ENCODE peak calls at places on chromosomes 6 and 20, in nine cellular contexts. One of them, this sample, is unnamed.

GRCh38 chr20:8050117-8050837 is 30.7 kb upstream of the TMX4 start:
- DNase-seq in dermis blood vessel endothelial cell: peak
- DNase-seq in fibroblast of villous mesenchyme: no peak
- DNase-seq in body of pancreas: no peak
- DNase-seq in GM12892: no peak
- DNase-seq in amygdala: no peak
- DNase-seq in activated naive CD4-positive, alpha-beta T cell treated with anti-CD3 and anti-CD28 coated beads, Interleukin-2, amount 10 ng/mL, durations not matched to agents 7 days and 5 days: no peak
- DNase-seq in nephron progenitor cell: no peak
- DNase-seq in PC-3: no peak
- DNase-seq in this sample: no peak

GRCh38 chr6:32852844-32853540 is 512 bp downstream of the TAP1 start:
- DNase-seq in nephron progenitor cell: peak
- DNase-seq in fibroblast of villous mesenchyme: peak
- DNase-seq in GM12892: peak
- DNase-seq in body of pancreas: peak
- DNase-seq in activated naive CD4-positive, alpha-beta T cell treated with anti-CD3 and anti-CD28 coated beads, Interleukin-2, amount 10 ng/mL, durations not matched to agents 7 days and 5 days: peak
- DNase-seq in dermis blood vessel endothelial cell: peak
- DNase-seq in PC-3: peak
- DNase-seq in amygdala: peak
- DNase-seq in this sample: no peak

GRCh38 chr20:62818592-62819493 is 2.0 kb downstream of the COL9A3 start:
- DNase-seq in fibroblast of villous mesenchyme: peak
- DNase-seq in body of pancreas: peak
- DNase-seq in dermis blood vessel endothelial cell: peak
- DNase-seq in GM12892: no peak
- DNase-seq in PC-3: no peak
- DNase-seq in activated naive CD4-positive, alpha-beta T cell treated with anti-CD3 and anti-CD28 coated beads, Interleukin-2, amount 10 ng/mL, durations not matched to agents 7 days and 5 days: no peak
- DNase-seq in nephron progenitor cell: peak
- DNase-seq in amygdala: peak
- DNase-seq in this sample: no peak

GRCh38 chr6:99604161-99605073 is 2.2 kb upstream of the PRDM13 start:
- DNase-seq in activated naive CD4-positive, alpha-beta T cell treated with anti-CD3 and anti-CD28 coated beads, Interleukin-2, amount 10 ng/mL, durations not matched to agents 7 days and 5 days: no peak
- DNase-seq in body of pancreas: no peak
- DNase-seq in nephron progenitor cell: peak
- DNase-seq in fibroblast of villous mesenchyme: no peak
- DNase-seq in GM12892: no peak
- DNase-seq in PC-3: no peak
- DNase-seq in amygdala: no peak
- DNase-seq in dermis blood vessel endothelial cell: no peak
- DNase-seq in this sample: no peak

GRCh38 chr20:64194269-64194668 is 30.0 kb downstream of the MYT1 start:
- DNase-seq in fibroblast of villous mesenchyme: no peak
- DNase-seq in body of pancreas: no peak
- DNase-seq in amygdala: no peak
- DNase-seq in GM12892: no peak
- DNase-seq in activated naive CD4-positive, alpha-beta T cell treated with anti-CD3 and anti-CD28 coated beads, Interleukin-2, amount 10 ng/mL, durations not matched to agents 7 days and 5 days: no peak
- DNase-seq in nephron progenitor cell: no peak
- DNase-seq in PC-3: no peak
- DNase-seq in dermis blood vessel endothelial cell: no peak
- DNase-seq in this sample: no peak

GRCh38 chr6:1949533-1949932 is 295.9 kb downstream of the GMDS start:
- DNase-seq in GM12892: no peak
- DNase-seq in activated naive CD4-positive, alpha-beta T cell treated with anti-CD3 and anti-CD28 coated beads, Interleukin-2, amount 10 ng/mL, durations not matched to agents 7 days and 5 days: no peak
- DNase-seq in body of pancreas: no peak
- DNase-seq in dermis blood vessel endothelial cell: no peak
- DNase-seq in PC-3: peak
- DNase-seq in nephron progenitor cell: no peak
- DNase-seq in fibroblast of villous mesenchyme: peak
- DNase-seq in amygdala: no peak
- DNase-seq in this sample: peak

GRCh38 chr6:17107768-17108325 is 6.0 kb downstream of the STMND1 start:
- DNase-seq in body of pancreas: no peak
- DNase-seq in amygdala: no peak
- DNase-seq in nephron progenitor cell: no peak
- DNase-seq in activated naive CD4-positive, alpha-beta T cell treated with anti-CD3 and anti-CD28 coated beads, Interleukin-2, amount 10 ng/mL, durations not matched to agents 7 days and 5 days: no peak
- DNase-seq in GM12892: no peak
- DNase-seq in dermis blood vessel endothelial cell: no peak
- DNase-seq in PC-3: no peak
- DNase-seq in fibroblast of villous mesenchyme: peak
- DNase-seq in this sample: no peak

GRCh38 chr20:6769953-6770831 is 2.7 kb downstream of the BMP2 start:
- DNase-seq in dermis blood vessel endothelial cell: peak
- DNase-seq in activated naive CD4-positive, alpha-beta T cell treated with anti-CD3 and anti-CD28 coated beads, Interleukin-2, amount 10 ng/mL, durations not matched to agents 7 days and 5 days: no peak
- DNase-seq in GM12892: no peak
- DNase-seq in body of pancreas: peak
- DNase-seq in fibroblast of villous mesenchyme: peak
- DNase-seq in nephron progenitor cell: peak
- DNase-seq in PC-3: no peak
- DNase-seq in amygdala: no peak
- DNase-seq in this sample: peak

GRCh38 chr6:36852481-36853147 is 13.4 kb upstream of the CPNE5 start:
- DNase-seq in nephron progenitor cell: no peak
- DNase-seq in GM12892: no peak
- DNase-seq in fibroblast of villous mesenchyme: peak
- DNase-seq in body of pancreas: no peak
- DNase-seq in amygdala: no peak
- DNase-seq in dermis blood vessel endothelial cell: peak
- DNase-seq in activated naive CD4-positive, alpha-beta T cell treated with anti-CD3 and anti-CD28 coated beads, Interleukin-2, amount 10 ng/mL, durations not matched to agents 7 days and 5 days: no peak
- DNase-seq in PC-3: peak
- DNase-seq in this sample: no peak

GRCh38 chr6:47044418-47044817 is 2.3 kb upstream of the ADGRF1 start:
- DNase-seq in PC-3: peak
- DNase-seq in dermis blood vessel endothelial cell: peak
- DNase-seq in fibroblast of villous mesenchyme: no peak
- DNase-seq in amygdala: no peak
- DNase-seq in activated naive CD4-positive, alpha-beta T cell treated with anti-CD3 and anti-CD28 coated beads, Interleukin-2, amount 10 ng/mL, durations not matched to agents 7 days and 5 days: no peak
- DNase-seq in body of pancreas: no peak
- DNase-seq in nephron progenitor cell: no peak
- DNase-seq in GM12892: no peak
- DNase-seq in this sample: peak

GRCh38 chr20:362271-363254 is 15.7 kb downstream of the NRSN2 start:
- DNase-seq in fibroblast of villous mesenchyme: peak
- DNase-seq in nephron progenitor cell: no peak
- DNase-seq in dermis blood vessel endothelial cell: peak
- DNase-seq in PC-3: peak
- DNase-seq in GM12892: no peak
- DNase-seq in activated naive CD4-positive, alpha-beta T cell treated with anti-CD3 and anti-CD28 coated beads, Interleukin-2, amount 10 ng/mL, durations not matched to agents 7 days and 5 days: peak
- DNase-seq in body of pancreas: peak
- DNase-seq in amygdala: peak
- DNase-seq in this sample: peak

GRCh38 chr6:110682460-110682853 is 132.8 kb downstream of the CDK19 start:
- DNase-seq in amygdala: peak
- DNase-seq in activated naive CD4-positive, alpha-beta T cell treated with anti-CD3 and anti-CD28 coated beads, Interleukin-2, amount 10 ng/mL, durations not matched to agents 7 days and 5 days: peak
- DNase-seq in fibroblast of villous mesenchyme: peak
- DNase-seq in body of pancreas: peak
- DNase-seq in PC-3: peak
- DNase-seq in dermis blood vessel endothelial cell: peak
- DNase-seq in nephron progenitor cell: peak
- DNase-seq in GM12892: no peak
- DNase-seq in this sample: peak

GRCh38 chr6:38035478-38035877 is 216.0 kb downstream of the ZFAND3 start:
- DNase-seq in amygdala: no peak
- DNase-seq in dermis blood vessel endothelial cell: no peak
- DNase-seq in PC-3: peak
- DNase-seq in nephron progenitor cell: no peak
- DNase-seq in body of pancreas: no peak
- DNase-seq in fibroblast of villous mesenchyme: peak
- DNase-seq in activated naive CD4-positive, alpha-beta T cell treated with anti-CD3 and anti-CD28 coated beads, Interleukin-2, amount 10 ng/mL, durations not matched to agents 7 days and 5 days: no peak
- DNase-seq in GM12892: no peak
- DNase-seq in this sample: no peak

GRCh38 chr6:136767583-136768307 is 24.5 kb downstream of the MAP3K5 start:
- DNase-seq in amygdala: no peak
- DNase-seq in dermis blood vessel endothelial cell: no peak
- DNase-seq in fibroblast of villous mesenchyme: peak
- DNase-seq in PC-3: no peak
- DNase-seq in GM12892: no peak
- DNase-seq in body of pancreas: no peak
- DNase-seq in nephron progenitor cell: no peak
- DNase-seq in activated naive CD4-positive, alpha-beta T cell treated with anti-CD3 and anti-CD28 coated beads, Interleukin-2, amount 10 ng/mL, durations not matched to agents 7 days and 5 days: no peak
- DNase-seq in this sample: no peak

GRCh38 chr6:147131728-147132127 is 72.5 kb upstream of the STXBP5 start:
- DNase-seq in GM12892: no peak
- DNase-seq in body of pancreas: no peak
- DNase-seq in activated naive CD4-positive, alpha-beta T cell treated with anti-CD3 and anti-CD28 coated beads, Interleukin-2, amount 10 ng/mL, durations not matched to agents 7 days and 5 days: no peak
- DNase-seq in dermis blood vessel endothelial cell: no peak
- DNase-seq in amygdala: no peak
- DNase-seq in fibroblast of villous mesenchyme: peak
- DNase-seq in PC-3: no peak
- DNase-seq in nephron progenitor cell: no peak
- DNase-seq in this sample: no peak

GRCh38 chr6:145813285-145814034 is 1.1 kb downstream of the FBXO30 start:
- DNase-seq in PC-3: peak
- DNase-seq in activated naive CD4-positive, alpha-beta T cell treated with anti-CD3 and anti-CD28 coated beads, Interleukin-2, amount 10 ng/mL, durations not matched to agents 7 days and 5 days: no peak
- DNase-seq in dermis blood vessel endothelial cell: peak
- DNase-seq in body of pancreas: no peak
- DNase-seq in fibroblast of villous mesenchyme: peak
- DNase-seq in amygdala: no peak
- DNase-seq in GM12892: no peak
- DNase-seq in nephron progenitor cell: no peak
- DNase-seq in this sample: no peak

GRCh38 chr6:56683882-56684281 is 41.2 kb upstream of the DST start:
- DNase-seq in GM12892: no peak
- DNase-seq in dermis blood vessel endothelial cell: peak
- DNase-seq in activated naive CD4-positive, alpha-beta T cell treated with anti-CD3 and anti-CD28 coated beads, Interleukin-2, amount 10 ng/mL, durations not matched to agents 7 days and 5 days: no peak
- DNase-seq in fibroblast of villous mesenchyme: peak
- DNase-seq in amygdala: no peak
- DNase-seq in body of pancreas: peak
- DNase-seq in PC-3: peak
- DNase-seq in nephron progenitor cell: no peak
- DNase-seq in this sample: peak

GRCh38 chr20:4256886-4257285 is 241.5 kb upstream of the RNF24 start:
- DNase-seq in activated naive CD4-positive, alpha-beta T cell treated with anti-CD3 and anti-CD28 coated beads, Interleukin-2, amount 10 ng/mL, durations not matched to agents 7 days and 5 days: no peak
- DNase-seq in dermis blood vessel endothelial cell: peak
- DNase-seq in GM12892: no peak
- DNase-seq in PC-3: no peak
- DNase-seq in amygdala: peak
- DNase-seq in fibroblast of villous mesenchyme: no peak
- DNase-seq in body of pancreas: no peak
- DNase-seq in nephron progenitor cell: no peak
- DNase-seq in this sample: no peak

GRCh38 chr20:61387204-61387958 is 135.3 kb downstream of the CDH4 start:
- DNase-seq in nephron progenitor cell: peak
- DNase-seq in amygdala: peak
- DNase-seq in PC-3: no peak
- DNase-seq in fibroblast of villous mesenchyme: peak
- DNase-seq in GM12892: no peak
- DNase-seq in activated naive CD4-positive, alpha-beta T cell treated with anti-CD3 and anti-CD28 coated beads, Interleukin-2, amount 10 ng/mL, durations not matched to agents 7 days and 5 days: no peak
- DNase-seq in dermis blood vessel endothelial cell: peak
- DNase-seq in body of pancreas: peak
- DNase-seq in this sample: no peak

GRCh38 chr6:111427341-111428116 is 55.5 kb downstream of the REV3L start:
- DNase-seq in body of pancreas: no peak
- DNase-seq in dermis blood vessel endothelial cell: peak
- DNase-seq in nephron progenitor cell: no peak
- DNase-seq in activated naive CD4-positive, alpha-beta T cell treated with anti-CD3 and anti-CD28 coated beads, Interleukin-2, amount 10 ng/mL, durations not matched to agents 7 days and 5 days: peak
- DNase-seq in amygdala: no peak
- DNase-seq in GM12892: no peak
- DNase-seq in PC-3: peak
- DNase-seq in fibroblast of villous mesenchyme: peak
- DNase-seq in this sample: peak

GRCh38 chr20:23415958-23416583 is 5.2 kb downstream of the NAPB start:
- DNase-seq in nephron progenitor cell: no peak
- DNase-seq in body of pancreas: no peak
- DNase-seq in PC-3: no peak
- DNase-seq in GM12892: no peak
- DNase-seq in fibroblast of villous mesenchyme: no peak
- DNase-seq in activated naive CD4-positive, alpha-beta T cell treated with anti-CD3 and anti-CD28 coated beads, Interleukin-2, amount 10 ng/mL, durations not matched to agents 7 days and 5 days: no peak
- DNase-seq in dermis blood vessel endothelial cell: no peak
- DNase-seq in amygdala: no peak
- DNase-seq in this sample: no peak

GRCh38 chr6:43990627-43991619 is 136.3 kb downstream of the MRPL14 start:
- DNase-seq in amygdala: no peak
- DNase-seq in PC-3: no peak
- DNase-seq in nephron progenitor cell: no peak
- DNase-seq in activated naive CD4-positive, alpha-beta T cell treated with anti-CD3 and anti-CD28 coated beads, Interleukin-2, amount 10 ng/mL, durations not matched to agents 7 days and 5 days: no peak
- DNase-seq in dermis blood vessel endothelial cell: no peak
- DNase-seq in fibroblast of villous mesenchyme: peak
- DNase-seq in GM12892: no peak
- DNase-seq in body of pancreas: peak
- DNase-seq in this sample: no peak

GRCh38 chr6:49892280-49892679 is 25.9 kb upstream of the CRISP1 start:
- DNase-seq in nephron progenitor cell: no peak
- DNase-seq in PC-3: no peak
- DNase-seq in body of pancreas: no peak
- DNase-seq in activated naive CD4-positive, alpha-beta T cell treated with anti-CD3 and anti-CD28 coated beads, Interleukin-2, amount 10 ng/mL, durations not matched to agents 7 days and 5 days: no peak
- DNase-seq in fibroblast of villous mesenchyme: no peak
- DNase-seq in dermis blood vessel endothelial cell: no peak
- DNase-seq in GM12892: no peak
- DNase-seq in amygdala: no peak
- DNase-seq in this sample: no peak

GRCh38 chr6:28443112-28443773 is at the start of gene ZSCAN23:
- DNase-seq in activated naive CD4-positive, alpha-beta T cell treated with anti-CD3 and anti-CD28 coated beads, Interleukin-2, amount 10 ng/mL, durations not matched to agents 7 days and 5 days: peak
- DNase-seq in dermis blood vessel endothelial cell: peak
- DNase-seq in fibroblast of villous mesenchyme: peak
- DNase-seq in body of pancreas: peak
- DNase-seq in amygdala: peak
- DNase-seq in GM12892: peak
- DNase-seq in nephron progenitor cell: peak
- DNase-seq in PC-3: peak
- DNase-seq in this sample: peak

GRCh38 chr6:21214738-21215448 is 378.7 kb upstream of the SOX4 start:
- DNase-seq in dermis blood vessel endothelial cell: no peak
- DNase-seq in fibroblast of villous mesenchyme: no peak
- DNase-seq in PC-3: no peak
- DNase-seq in activated naive CD4-positive, alpha-beta T cell treated with anti-CD3 and anti-CD28 coated beads, Interleukin-2, amount 10 ng/mL, durations not matched to agents 7 days and 5 days: no peak
- DNase-seq in body of pancreas: no peak
- DNase-seq in nephron progenitor cell: no peak
- DNase-seq in amygdala: no peak
- DNase-seq in GM12892: no peak
- DNase-seq in this sample: no peak

GRCh38 chr6:53523511-53524454 is 21.1 kb downstream of the GCLC start:
- DNase-seq in body of pancreas: no peak
- DNase-seq in nephron progenitor cell: no peak
- DNase-seq in activated naive CD4-positive, alpha-beta T cell treated with anti-CD3 and anti-CD28 coated beads, Interleukin-2, amount 10 ng/mL, durations not matched to agents 7 days and 5 days: no peak
- DNase-seq in PC-3: no peak
- DNase-seq in GM12892: no peak
- DNase-seq in amygdala: no peak
- DNase-seq in fibroblast of villous mesenchyme: no peak
- DNase-seq in dermis blood vessel endothelial cell: no peak
- DNase-seq in this sample: no peak

GRCh38 chr6:112680076-112680475 is 332.9 kb downstream of the RFPL4B start:
- DNase-seq in activated naive CD4-positive, alpha-beta T cell treated with anti-CD3 and anti-CD28 coated beads, Interleukin-2, amount 10 ng/mL, durations not matched to agents 7 days and 5 days: no peak
- DNase-seq in nephron progenitor cell: no peak
- DNase-seq in body of pancreas: no peak
- DNase-seq in fibroblast of villous mesenchyme: no peak
- DNase-seq in dermis blood vessel endothelial cell: no peak
- DNase-seq in GM12892: no peak
- DNase-seq in PC-3: no peak
- DNase-seq in amygdala: no peak
- DNase-seq in this sample: no peak

GRCh38 chr20:50333856-50334255 is 143.2 kb downstream of the CEBPB start:
- DNase-seq in dermis blood vessel endothelial cell: no peak
- DNase-seq in PC-3: peak
- DNase-seq in amygdala: no peak
- DNase-seq in nephron progenitor cell: no peak
- DNase-seq in activated naive CD4-positive, alpha-beta T cell treated with anti-CD3 and anti-CD28 coated beads, Interleukin-2, amount 10 ng/mL, durations not matched to agents 7 days and 5 days: no peak
- DNase-seq in fibroblast of villous mesenchyme: peak
- DNase-seq in body of pancreas: no peak
- DNase-seq in GM12892: no peak
- DNase-seq in this sample: peak

GRCh38 chr20:61874421-61875068 is 191.1 kb downstream of the TAF4 start:
- DNase-seq in PC-3: peak
- DNase-seq in amygdala: peak
- DNase-seq in nephron progenitor cell: peak
- DNase-seq in GM12892: no peak
- DNase-seq in dermis blood vessel endothelial cell: peak
- DNase-seq in activated naive CD4-positive, alpha-beta T cell treated with anti-CD3 and anti-CD28 coated beads, Interleukin-2, amount 10 ng/mL, durations not matched to agents 7 days and 5 days: no peak
- DNase-seq in body of pancreas: no peak
- DNase-seq in fibroblast of villous mesenchyme: peak
- DNase-seq in this sample: no peak

GRCh38 chr6:105936972-105937371 is 149.2 kb upstream of the PRDM1 start:
- DNase-seq in dermis blood vessel endothelial cell: no peak
- DNase-seq in fibroblast of villous mesenchyme: no peak
- DNase-seq in nephron progenitor cell: no peak
- DNase-seq in PC-3: no peak
- DNase-seq in activated naive CD4-positive, alpha-beta T cell treated with anti-CD3 and anti-CD28 coated beads, Interleukin-2, amount 10 ng/mL, durations not matched to agents 7 days and 5 days: no peak
- DNase-seq in GM12892: no peak
- DNase-seq in amygdala: no peak
- DNase-seq in body of pancreas: no peak
- DNase-seq in this sample: no peak

GRCh38 chr20:63398744-63399514 is 37.8 kb upstream of the CHRNA4 start:
- DNase-seq in dermis blood vessel endothelial cell: no peak
- DNase-seq in activated naive CD4-positive, alpha-beta T cell treated with anti-CD3 and anti-CD28 coated beads, Interleukin-2, amount 10 ng/mL, durations not matched to agents 7 days and 5 days: no peak
- DNase-seq in nephron progenitor cell: no peak
- DNase-seq in amygdala: no peak
- DNase-seq in PC-3: no peak
- DNase-seq in GM12892: no peak
- DNase-seq in fibroblast of villous mesenchyme: no peak
- DNase-seq in body of pancreas: no peak
- DNase-seq in this sample: no peak

This sample was measured in kidney epithelial cell.